ENCODE peak calls at places on chromosome 4, in seven cellular contexts. Y is esophagus muscularis mucosa; B is GM23248; M is body of pancreas; Q is CD8-positive, alpha-beta memory T cell; O is SJSA1; I is pancreas. A is an unnamed sample.

GRCh38 chr4:87108142-87108546 is 112.3 kb downstream of the KLHL8 start:
- DNase-seq in Y (no peak), B (peak), M (no peak), Q (no peak), O (peak), I (no peak), A (peak)

GRCh38 chr4:14749910-14750309 is 252.4 kb upstream of the CPEB2 start:
- DNase-seq in Y (peak), B (peak), M (peak), Q (no peak), O (no peak), I (peak), A (peak)

GRCh38 chr4:123676550-123677229 is 280.1 kb downstream of the SPRY1 start:
- DNase-seq in Y (no peak), B (no peak), M (peak), Q (no peak), O (no peak), I (peak), A (no peak)

GRCh38 chr4:15006416-15007024 is 4.2 kb downstream of the CPEB2 start:
- DNase-seq in Y (no peak), B (peak), M (no peak), Q (no peak), O (no peak), I (no peak), A (no peak)

GRCh38 chr4:48275247-48275646 is 5.6 kb upstream of the TEC start:
- DNase-seq in Y (no peak), B (no peak), M (no peak), Q (no peak), O (no peak), I (no peak), A (no peak)

GRCh38 chr4:108030332-108030731 is 40.6 kb downstream of the HADH start:
- DNase-seq in Y (no peak), B (peak), M (peak), Q (peak), O (peak), I (peak), A (no peak)

GRCh38 chr4:40233227-40233626 is 36.4 kb downstream of the RHOH start:
- DNase-seq in Y (no peak), B (no peak), M (no peak), Q (no peak), O (no peak), I (no peak), A (no peak)

GRCh38 chr4:86788826-86789225 is 60.4 kb downstream of the SLC10A6 start:
- DNase-seq in Y (no peak), B (no peak), M (no peak), Q (no peak), O (no peak), I (no peak), A (no peak)

GRCh38 chr4:128688025-128688721 is 121.3 kb upstream of the JADE1 start:
- DNase-seq in Y (no peak), B (no peak), M (no peak), Q (no peak), O (no peak), I (no peak), A (no peak)

GRCh38 chr4:74056114-74056857 is 17.8 kb upstream of the CXCL3 start:
- DNase-seq in Y (no peak), B (peak), M (no peak), Q (no peak), O (no peak), I (no peak), A (no peak)
- H3K27ac ChIP-seq in Y (no peak), B (peak), M (no peak), Q (peak), O (peak), I (no peak), A (no peak)

GRCh38 chr4:84492737-84493091 is 6.4 kb downstream of the NKX6-1 start:
- DNase-seq in Y (no peak), B (no peak), M (no peak), Q (no peak), O (no peak), I (no peak), A (no peak)
- H3K4me3 ChIP-seq in Y (peak), B (no peak), M (no peak), Q (no peak), O (no peak), I (peak), A (peak)

GRCh38 chr4:89000392-89000791 is 56.6 kb downstream of the FAM13A start:
- DNase-seq in Y (no peak), B (no peak), M (no peak), Q (no peak), O (no peak), I (no peak), A (no peak)
- H3K27ac ChIP-seq in Y (no peak), B (no peak), M (peak), Q (peak), O (no peak), I (no peak), A (no peak)

GRCh38 chr4:13544556-13545393 is 467 bp upstream of the NKX3-2 start:
- DNase-seq in Y (peak), B (peak), M (peak), Q (no peak), O (peak), I (peak), A (peak)

GRCh38 chr4:13541720-13542576 is 2.4 kb downstream of the NKX3-2 start:
- DNase-seq in Y (peak), B (no peak), M (peak), Q (no peak), O (no peak), I (peak), A (no peak)

GRCh38 chr4:13543648-13544555 is at the start of gene NKX3-2:
- DNase-seq in Y (peak), B (peak), M (no peak), Q (no peak), O (no peak), I (no peak), A (no peak)

GRCh38 chr4:13542577-13543042 is 1.7 kb downstream of the NKX3-2 start:
- DNase-seq in Y (peak), B (no peak), M (no peak), Q (no peak), O (no peak), I (no peak), A (no peak)

DNA sequence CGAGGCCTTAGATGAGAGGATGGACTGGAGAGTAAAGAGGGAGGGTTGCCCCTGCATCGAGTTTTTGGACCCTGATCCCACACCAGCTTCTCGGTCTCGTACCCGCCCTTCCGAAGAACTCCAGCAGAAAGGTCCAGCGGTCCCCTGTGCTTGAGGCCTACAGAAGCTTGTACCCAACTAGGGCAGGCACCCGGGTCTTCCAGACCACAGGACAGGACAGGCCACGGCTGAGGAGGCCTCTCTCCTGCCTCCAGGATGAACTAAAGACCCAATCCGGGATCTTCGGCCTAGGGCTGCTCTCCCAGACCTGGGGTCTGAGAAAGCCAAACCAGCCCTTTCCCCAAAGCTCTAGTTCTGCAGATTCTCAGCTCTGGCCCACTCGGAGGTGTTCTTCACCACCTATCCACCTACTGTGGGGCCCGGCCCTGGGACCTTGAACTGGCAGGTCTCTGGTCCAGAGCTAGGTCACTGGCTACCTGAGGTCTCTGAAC is 1.2 kb downstream of the NKX3-2 start:
- DNase-seq in Y (peak), B (no peak), M (no peak), Q (no peak), O (no peak), I (no peak), A (no peak)
- H3K4me3 ChIP-seq in Y (peak), B (no peak), M (no peak), Q (no peak), O (peak), I (peak), A (no peak)

GRCh38 chr4:76624271-76624681 is 189.2 kb downstream of the SHROOM3 start:
- DNase-seq in Y (no peak), B (peak), M (peak), Q (no peak), O (peak), I (peak), A (peak)
- H3K27ac ChIP-seq in Y (peak), B (peak), M (peak), Q (no peak), O (peak), I (peak), A (peak)

DNA sequence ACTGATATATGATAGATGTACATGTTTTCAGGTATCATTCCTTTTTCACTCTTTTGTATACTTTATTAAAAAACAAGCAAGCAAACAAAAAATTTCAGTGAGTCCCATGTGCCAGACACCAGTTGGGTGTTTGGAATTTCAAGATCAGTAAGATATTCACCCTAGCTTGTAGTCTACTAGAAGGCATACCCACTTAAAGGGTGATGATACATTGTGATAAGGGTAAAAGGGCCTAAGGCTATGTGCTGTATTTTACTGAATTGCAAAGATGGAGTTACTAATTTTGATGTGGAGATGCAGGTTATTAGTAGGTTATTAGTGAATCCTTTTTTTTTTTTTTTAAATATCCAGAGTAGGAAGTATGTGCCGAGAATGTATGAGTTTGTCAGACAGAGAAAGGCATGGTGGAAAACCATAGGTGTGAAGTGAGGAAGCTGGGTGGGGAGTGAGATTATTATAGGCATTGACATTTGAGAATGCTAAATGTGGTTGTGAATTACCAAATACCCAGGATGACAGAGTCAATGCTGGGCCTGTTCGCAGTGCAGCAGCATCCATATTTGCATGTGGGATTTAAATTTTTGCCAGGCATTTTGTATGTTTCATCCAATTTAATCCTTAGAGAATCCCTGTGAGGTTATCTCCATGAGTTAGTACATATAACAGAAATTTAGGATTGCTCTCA is 10.1 kb downstream of the STIM2 start:
- DNase-seq in Y (no peak), B (peak), M (no peak), Q (no peak), O (no peak), I (no peak), A (no peak)
- H3K4me3 ChIP-seq in Y (no peak), B (no peak), M (no peak), Q (no peak), O (no peak), I (no peak), A (no peak)

GRCh38 chr4:10003666-10004065 is 17.6 kb downstream of the SLC2A9 start:
- DNase-seq in Y (no peak), B (no peak), M (no peak), Q (no peak), O (no peak), I (no peak), A (no peak)

GRCh38 chr4:10006236-10006603 is 15.1 kb downstream of the SLC2A9 start:
- DNase-seq in Y (no peak), B (peak), M (peak), Q (no peak), O (no peak), I (peak), A (peak)

GRCh38 chr4:10007436-10007740 is 13.9 kb downstream of the SLC2A9 start:
- DNase-seq in Y (no peak), B (no peak), M (no peak), Q (no peak), O (no peak), I (no peak), A (no peak)

GRCh38 chr4:10006604-10007435 is 14.5 kb downstream of the SLC2A9 start:
- DNase-seq in Y (no peak), B (peak), M (peak), Q (no peak), O (no peak), I (peak), A (no peak)

DNA sequence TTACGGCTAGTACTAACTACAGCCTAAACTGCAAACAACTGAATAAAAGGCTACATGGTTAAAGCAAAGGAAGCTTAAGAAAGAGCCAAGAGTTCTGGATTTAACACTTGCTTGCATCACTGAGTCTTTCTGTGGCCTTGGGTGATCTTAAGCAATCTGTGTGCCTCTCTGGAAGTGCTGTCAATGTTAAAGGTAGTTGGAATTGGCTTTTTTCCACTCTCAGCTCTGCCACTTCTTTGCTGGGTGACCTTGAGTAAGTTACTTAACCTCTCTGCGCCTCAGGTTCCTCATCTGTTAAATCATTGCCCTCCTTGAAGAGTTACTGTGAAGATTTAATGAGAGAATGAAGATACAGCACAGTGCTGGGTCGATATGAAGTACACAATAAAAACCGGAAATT is 15.7 kb downstream of the SLC2A9 start:
- DNase-seq in Y (no peak), B (no peak), M (no peak), Q (no peak), O (no peak), I (no peak), A (no peak)
- H3K27ac ChIP-seq in Y (peak), B (no peak), M (peak), Q (no peak), O (no peak), I (peak), A (peak)

DNA sequence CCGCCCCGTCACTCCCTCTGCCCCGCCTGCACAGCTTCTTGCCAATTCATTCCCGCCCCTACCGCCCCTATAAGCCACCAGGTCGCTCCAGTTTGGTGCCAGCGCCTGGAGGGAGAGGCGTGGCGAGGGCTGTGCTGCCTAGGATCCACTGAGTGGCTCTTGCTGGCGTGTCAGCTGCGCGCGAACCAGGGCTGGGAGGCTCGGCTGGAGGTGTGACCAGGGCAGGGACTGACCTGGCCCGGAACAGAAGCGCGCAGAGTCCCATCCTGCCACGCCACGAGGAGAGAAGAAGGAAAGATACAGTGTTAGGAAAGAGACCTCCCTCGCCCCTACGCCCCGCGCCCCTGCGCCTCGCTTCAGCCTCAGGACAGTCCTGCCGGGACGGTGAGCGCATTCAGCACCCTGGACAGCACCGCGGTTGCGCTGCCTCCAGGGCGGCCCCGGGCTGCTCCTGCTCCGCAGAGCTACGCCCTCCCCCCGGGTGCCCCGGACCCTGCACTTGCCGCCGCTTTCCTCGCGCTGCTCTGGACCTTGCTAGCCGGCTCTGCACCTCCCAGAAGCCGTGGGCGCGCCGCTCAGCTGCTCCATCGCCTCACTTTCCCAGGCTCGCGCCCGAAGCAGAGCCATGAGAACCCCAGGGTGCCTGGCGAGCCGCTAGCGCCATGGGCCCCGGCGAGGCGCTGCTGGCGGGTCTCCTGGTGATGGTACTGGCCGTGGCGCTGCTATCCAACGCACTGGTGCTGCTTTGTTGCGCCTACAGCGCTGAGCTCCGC is at the start of gene GPR78:
- DNase-seq in Y (no peak), B (peak), M (peak), Q (no peak), O (no peak), I (peak), A (no peak)
- H3K4me3 ChIP-seq in Y (no peak), B (no peak), M (no peak), Q (no peak), O (no peak), I (no peak), A (no peak)

GRCh38 chr4:175971393-175972179 is 94.1 kb upstream of the WDR17 start:
- DNase-seq in Y (no peak), B (peak), M (no peak), Q (no peak), O (no peak), I (no peak), A (no peak)

GRCh38 chr4:175970734-175971133 is 94.9 kb upstream of the WDR17 start:
- DNase-seq in Y (no peak), B (no peak), M (no peak), Q (no peak), O (no peak), I (no peak), A (no peak)

GRCh38 chr4:175970072-175970471 is 95.6 kb upstream of the WDR17 start:
- DNase-seq in Y (no peak), B (no peak), M (no peak), Q (no peak), O (no peak), I (no peak), A (no peak)
- H3K27ac ChIP-seq in Y (peak), B (no peak), M (no peak), Q (no peak), O (no peak), I (no peak), A (no peak)

A was measured in tibial artery.